ENCODE peak calls at places on chromosomes 2 and 18, in eight cellular contexts. W, U, C, Y, D, K, Q and B are unnamed samples.

GRCh38 chr2:216539791-216540241 is 41.2 kb downstream of the RPL37A start:
- DNase-seq in U (peak), K (no peak), D (peak), Q (no peak), W (no peak), Y (no peak), C (no peak), B (no peak)

GRCh38 chr18:38174594-38174993 is 609.0 kb upstream of the CELF4 start:
- DNase-seq in Q (no peak), C (no peak), Y (no peak), U (no peak), K (no peak), D (no peak), W (no peak), B (no peak)

GRCh38 chr18:44036500-44036899 is 644.2 kb upstream of the SETBP1 start:
- DNase-seq in Y (no peak), U (peak), K (no peak), Q (no peak), D (peak), W (no peak), C (no peak), B (no peak)

GRCh38 chr2:180979086-180979934 is 1.1 kb upstream of the UBE2E3 start:
- DNase-seq in C (no peak), D (no peak), W (no peak), K (no peak), U (no peak), Y (peak), Q (no peak), B (no peak)

GRCh38 chr2:238742066-238742465 is 105.8 kb upstream of the TWIST2 start:
- DNase-seq in D (no peak), W (no peak), K (no peak), Y (peak), Q (no peak), C (no peak), U (no peak), B (no peak)

GRCh38 chr2:6999161-6999877 is 82.1 kb downstream of the RNF144A start:
- DNase-seq in Y (no peak), D (no peak), U (no peak), C (no peak), Q (no peak), W (no peak), K (no peak), B (no peak)

GRCh38 chr2:42435641-42436040 is 58.1 kb downstream of the KCNG3 start:
- DNase-seq in U (peak), W (no peak), Q (no peak), C (no peak), Y (no peak), D (no peak), K (no peak), B (no peak)

GRCh38 chr2:234146087-234146826 is 95.8 kb downstream of the SPP2 start:
- DNase-seq in Y (peak), W (no peak), K (no peak), D (peak), Q (no peak), C (no peak), U (no peak), B (no peak)

GRCh38 chr2:148300534-148300933 is 279.6 kb downstream of the MBD5 start:
- DNase-seq in W (no peak), K (no peak), Y (peak), Q (no peak), C (no peak), U (no peak), D (no peak), B (no peak)

GRCh38 chr2:105886029-105886454 is 141.3 kb downstream of the NCK2 start:
- DNase-seq in Q (no peak), D (no peak), K (no peak), C (no peak), W (no peak), U (no peak), Y (peak), B (no peak)

GRCh38 chr2:99881901-99882591 is 260.3 kb downstream of the AFF3 start:
- DNase-seq in Y (peak), W (no peak), Q (no peak), D (peak), C (no peak), K (peak), U (peak), B (no peak)

GRCh38 chr18:76064998-76065397 is 430.0 kb downstream of the ZNF516 start:
- DNase-seq in D (no peak), Q (no peak), W (no peak), C (no peak), K (peak), U (no peak), Y (no peak), B (peak)

GRCh38 chr18:76589866-76590265 is 94.8 kb upstream of the ZNF516 start:
- DNase-seq in C (no peak), K (no peak), Q (no peak), U (no peak), Y (no peak), D (no peak), W (no peak), B (no peak)

GRCh38 chr2:196963043-196963442 is 36.5 kb upstream of the PGAP1 start:
- DNase-seq in W (no peak), Y (no peak), D (no peak), U (no peak), Q (no peak), K (no peak), C (no peak), B (no peak)

GRCh38 chr18:23369231-23369630 is 83.9 kb upstream of the RIOK3 start:
- DNase-seq in C (no peak), D (no peak), W (no peak), Y (no peak), Q (no peak), U (no peak), K (no peak), B (peak)

GRCh38 chr2:232857158-232857563 is 12.9 kb upstream of the SNORC start:
- DNase-seq in D (no peak), C (no peak), Y (no peak), U (no peak), W (no peak), Q (no peak), K (no peak), B (no peak)

GRCh38 chr2:41735446-41735845 is 312.4 kb upstream of the PKDCC start:
- DNase-seq in W (no peak), Y (peak), U (no peak), K (no peak), Q (no peak), D (no peak), C (no peak), B (no peak)

GRCh38 chr18:24727685-24728084 is 267.2 kb downstream of the HRH4 start:
- DNase-seq in U (no peak), D (no peak), W (no peak), Q (no peak), C (no peak), K (no peak), Y (no peak), B (peak)

GRCh38 chr2:238252766-238253630 is 13.2 kb upstream of the HES6 start:
- DNase-seq in W (no peak), D (no peak), Y (no peak), U (no peak), Q (no peak), C (no peak), K (no peak), B (no peak)